ENCODE peak calls at places on chromosomes 5 and 9, in nine cellular contexts. X is brain microvascular endothelial cell; U is tibial nerve; J is uterus; B is prostate gland; F is breast epithelium; H is A673; C is CD8-positive, alpha-beta T cell; Y is spleen. I is an unnamed sample. For H3K27me3, the result is how much of the 10 kb centered on the place peaks cover.

GRCh38 chr5:32725994-32726659 is 15.0 kb downstream of the NPR3 start:
- DNase-seq in X (no peak), U (no peak), J (no peak), B (no peak), F (no peak), H (no peak), C (no peak), Y (no peak), I (no peak)

GRCh38 chr5:97762483-97762882 is 579.4 kb upstream of the RIOK2 start:
- DNase-seq in X (no peak), U (no peak), J (no peak), B (no peak), F (no peak), H (no peak), C (no peak), Y (no peak), I (no peak)

GRCh38 chr9:78009156-78009555 is 22.5 kb downstream of the GNAQ start:
- DNase-seq in X (no peak), U (no peak), J (no peak), B (no peak), F (no peak), H (no peak), C (no peak), Y (no peak), I (no peak)

GRCh38 chr9:132006657-132007370 is 72.9 kb downstream of the MED27 start:
- DNase-seq in X (no peak), U (no peak), J (no peak), B (peak), F (no peak), H (peak), C (no peak), Y (no peak), I (no peak)

GRCh38 chr9:127680226-127680625 is 26.6 kb upstream of the CFAP157 start:
- DNase-seq in X (no peak), U (no peak), J (no peak), B (no peak), F (no peak), H (no peak), C (no peak), Y (no peak), I (no peak)

GRCh38 chr5:84085387-84086041 is 299.2 kb downstream of the EDIL3 start:
- DNase-seq in X (no peak), U (no peak), J (no peak), B (no peak), F (no peak), H (no peak), C (no peak), Y (no peak), I (no peak)

GRCh38 chr5:38790891-38791290 is 54.9 kb upstream of the OSMR start:
- DNase-seq in X (no peak), U (no peak), J (no peak), B (no peak), F (no peak), H (no peak), C (no peak), Y (no peak), I (no peak)

GRCh38 chr5:132050136-132050535 is 10.3 kb upstream of the IL3 start:
- DNase-seq in X (no peak), U (no peak), J (no peak), B (peak), F (no peak), H (no peak), C (peak), Y (peak), I (no peak)

GRCh38 chr9:91740713-91741112 is 209.3 kb downstream of the ROR2 start:
- DNase-seq in X (peak), U (no peak), J (peak), B (no peak), F (no peak), H (peak), C (no peak), Y (peak), I (peak)

GRCh38 chr5:62578540-62578939 is at the start of gene LRRC70:
- DNase-seq in X (peak), U (no peak), J (no peak), B (no peak), F (no peak), H (peak), C (no peak), Y (no peak), I (no peak)

GRCh38 chr9:28260331-28260730 is 687.0 kb upstream of the C9orf72 start:
- DNase-seq in X (no peak), U (no peak), J (no peak), B (no peak), F (no peak), H (no peak), C (no peak), Y (no peak), I (no peak)

GRCh38 chr5:63401434-63402046 is 560.7 kb downstream of the HTR1A start:
- DNase-seq in X (peak), U (peak), J (peak), B (peak), F (peak), H (peak), C (no peak), Y (no peak), I (no peak)

GRCh38 chr5:126594676-126595485 is at the start of gene ALDH7A1:
- DNase-seq in X (peak), U (peak), J (peak), B (peak), F (peak), H (peak), C (peak), Y (peak), I (peak)
- TF ChIP-seq CTCF in X (peak), U (peak), J (peak), B (peak), F (peak), H (peak), C (no peak), Y (no peak), I (peak)

GRCh38 chr5:16937023-16937379 is 913 bp upstream of the MYO10 start:
- DNase-seq in X (no peak), U (no peak), J (no peak), B (peak), F (peak), H (no peak), C (no peak), Y (peak), I (no peak)
- H3K4me3 ChIP-seq in X (peak), U (peak), J (no peak), B (peak), F (peak), H (peak), C (no peak), Y (peak), I (peak)

GRCh38 chr5:135468541-135468940 is 16.4 kb upstream of the TIFAB start:
- DNase-seq in X (no peak), U (no peak), J (no peak), B (no peak), F (no peak), H (no peak), C (no peak), Y (peak), I (no peak)

GRCh38 chr5:135468086-135468485 is 15.9 kb upstream of the TIFAB start:
- DNase-seq in X (no peak), U (no peak), J (no peak), B (no peak), F (no peak), H (no peak), C (no peak), Y (peak), I (no peak)

GRCh38 chr5:135471726-135472125 is 19.6 kb upstream of the TIFAB start:
- DNase-seq in X (no peak), U (no peak), J (no peak), B (no peak), F (no peak), H (no peak), C (no peak), Y (no peak), I (no peak)

GRCh38 chr5:135473956-135474670 is 22.0 kb upstream of the TIFAB start:
- DNase-seq in X (no peak), U (no peak), J (no peak), B (no peak), F (no peak), H (no peak), C (no peak), Y (peak), I (no peak)

GRCh38 chr5:135472141-135472540 is 20.0 kb upstream of the TIFAB start:
- DNase-seq in X (no peak), U (no peak), J (no peak), B (no peak), F (no peak), H (no peak), C (no peak), Y (peak), I (no peak)
- H3K27me3 ChIP-seq in X (under half), U (under half), J (under half), B (under half), F (under half), H (half or more), C (under half), Y (under half), I (half or more)

GRCh38 chr5:163352531-163352930 is 84.9 kb upstream of the CCNG1 start:
- DNase-seq in X (no peak), U (no peak), J (no peak), B (no peak), F (no peak), H (no peak), C (no peak), Y (no peak), I (no peak)

GRCh38 chr5:163354685-163355084 is 82.7 kb upstream of the CCNG1 start:
- DNase-seq in X (no peak), U (no peak), J (no peak), B (no peak), F (no peak), H (no peak), C (no peak), Y (no peak), I (no peak)

GRCh38 chr5:163347671-163348070 is 89.7 kb upstream of the CCNG1 start:
- DNase-seq in X (peak), U (no peak), J (no peak), B (peak), F (peak), H (peak), C (no peak), Y (no peak), I (peak)

DNA sequence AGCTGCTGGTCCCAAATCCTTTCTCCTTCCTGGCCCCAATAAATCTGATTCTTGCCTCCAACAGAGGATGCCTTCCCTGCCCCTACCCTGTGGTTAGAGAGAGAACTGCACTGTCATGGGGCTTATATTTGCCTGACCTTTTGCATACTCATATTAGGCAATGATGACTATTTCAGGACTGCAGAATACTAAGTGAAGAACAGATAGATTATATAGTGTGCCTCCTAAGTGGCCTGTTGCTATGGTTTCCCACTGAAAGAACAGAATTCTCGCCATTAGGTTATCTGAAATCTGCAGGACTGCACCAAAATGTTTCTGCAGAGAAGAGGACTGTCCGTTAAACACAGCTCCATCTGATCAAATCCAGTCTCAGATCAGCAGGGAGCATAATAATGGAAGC is 87.3 kb upstream of the CCNG1 start:
- DNase-seq in X (no peak), U (no peak), J (no peak), B (no peak), F (no peak), H (no peak), C (no peak), Y (no peak), I (no peak)
- TF ChIP-seq CTCF in X (peak), U (no peak), J (no peak), B (no peak), F (no peak), H (no peak), C (no peak), Y (no peak), I (no peak)

GRCh38 chr5:120806132-120806531 is 342.0 kb downstream of the PRR16 start:
- DNase-seq in X (peak), U (no peak), J (no peak), B (no peak), F (no peak), H (peak), C (no peak), Y (no peak), I (no peak)

GRCh38 chr5:120808606-120809005 is 344.5 kb downstream of the PRR16 start:
- DNase-seq in X (peak), U (no peak), J (no peak), B (no peak), F (no peak), H (no peak), C (no peak), Y (no peak), I (no peak)

GRCh38 chr5:120808135-120808534 is 344.0 kb downstream of the PRR16 start:
- DNase-seq in X (no peak), U (no peak), J (no peak), B (no peak), F (no peak), H (peak), C (no peak), Y (no peak), I (no peak)

DNA sequence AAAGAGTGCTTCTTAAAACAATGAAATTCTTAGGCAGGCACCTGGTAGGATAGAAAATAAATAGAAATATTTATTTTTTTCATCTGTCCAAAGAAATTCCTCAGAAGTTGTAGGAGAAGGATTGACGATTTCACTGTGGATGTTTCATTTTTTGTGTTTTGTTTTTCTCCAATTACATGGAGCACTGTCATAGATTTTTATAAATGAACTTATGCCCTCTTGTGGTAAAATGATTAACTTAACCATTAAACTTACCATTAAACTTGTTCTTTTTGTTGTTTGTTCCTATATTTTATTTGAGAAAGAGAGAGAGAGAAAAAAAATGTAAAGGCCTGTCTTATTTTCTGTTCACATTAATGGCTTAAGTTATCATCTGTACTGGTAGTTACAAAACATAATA is 339.2 kb downstream of the PRR16 start:
- DNase-seq in X (no peak), U (no peak), J (no peak), B (no peak), F (no peak), H (peak), C (no peak), Y (no peak), I (no peak)
- H3K4me3 ChIP-seq in X (no peak), U (no peak), J (no peak), B (no peak), F (no peak), H (no peak), C (no peak), Y (no peak), I (no peak)

DNA sequence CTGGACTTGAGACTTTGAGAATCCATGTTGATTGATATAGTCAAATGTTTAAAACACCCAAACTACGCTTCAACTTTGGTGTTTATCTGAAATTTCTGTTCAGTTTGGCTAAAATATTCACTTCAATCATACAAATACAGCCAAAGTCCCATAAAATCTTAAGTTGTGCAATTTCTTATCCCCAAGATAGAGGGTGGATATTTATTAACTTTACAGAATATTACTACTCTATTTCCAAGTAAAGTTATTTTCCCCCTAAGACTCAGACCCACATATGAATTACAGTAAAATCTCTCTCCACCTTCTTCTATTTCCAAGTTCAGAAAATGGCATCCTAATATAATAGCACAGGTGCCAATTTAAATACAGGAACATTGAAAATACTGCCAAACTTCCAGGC is 290.4 kb downstream of the EBF1 start:
- DNase-seq in X (no peak), U (no peak), J (no peak), B (no peak), F (no peak), H (no peak), C (no peak), Y (no peak), I (no peak)
- H3K27me3 ChIP-seq in X (under half), U (under half), J (under half), B (under half), F (under half), H (under half), C (under half), Y (under half), I (under half)

DNA sequence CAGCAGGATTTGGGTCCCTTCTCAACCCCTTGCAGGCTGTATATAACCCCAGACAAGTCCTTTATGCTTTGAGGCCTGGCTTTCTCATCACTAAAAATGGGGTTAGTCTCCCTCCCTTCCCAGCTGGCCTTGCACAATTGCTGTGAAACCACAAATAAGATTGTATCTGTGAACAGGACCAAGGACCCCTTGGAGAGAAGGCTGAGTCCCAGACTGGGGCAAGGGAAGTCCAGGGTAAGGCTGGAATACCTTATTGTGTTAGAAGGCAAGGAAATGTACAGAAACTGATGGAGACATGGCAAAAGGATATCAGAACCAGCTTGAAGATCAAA is 11.4 kb downstream of the MACROH2A1 start:
- DNase-seq in X (no peak), U (no peak), J (no peak), B (no peak), F (no peak), H (no peak), C (no peak), Y (no peak), I (no peak)
- TF ChIP-seq CTCF in X (no peak), U (no peak), J (no peak), B (no peak), F (no peak), H (no peak), C (no peak), Y (no peak), I (no peak)